ENCODE peak calls at places on chromosomes 7 and 10, in five cellular contexts. U is SK-N-SH, L is H1, S is HCT116, F is suprapubic skin. X is an unnamed sample.

GRCh38 chr7:133344275-133344674 is 91.4 kb downstream of the EXOC4 start:
- DNase-seq in U (peak; percentile 49), L (no peak), S (no peak), F (no peak), X (no peak)

GRCh38 chr10:80739963-80740715 is 202.4 kb downstream of the SH2D4B start:
- DNase-seq in U (no peak), L (no peak), S (no peak), F (no peak), X (no peak)

GRCh38 chr10:43190775-43191174 is 52.5 kb downstream of the CSGALNACT2 start:
- DNase-seq in U (no peak), L (no peak), S (no peak), F (no peak), X (no peak)

GRCh38 chr10:13649844-13650520 is 63.2 kb downstream of the PRPF18 start:
- DNase-seq in U (no peak), L (no peak), S (no peak), F (no peak), X (no peak)

GRCh38 chr7:5514440-5515035 is 90.9 kb upstream of the TNRC18 start:
- DNase-seq in U (no peak), L (no peak), S (no peak), F (no peak), X (no peak)

GRCh38 chr7:78769551-78770101 is 683.8 kb downstream of the MAGI2 start:
- DNase-seq in U (peak; percentile 22), L (no peak), S (no peak), F (no peak), X (no peak)

GRCh38 chr10:94706089-94706488 is 22.6 kb downstream of the CYP2C18 start:
- DNase-seq in U (no peak), L (no peak), S (no peak), F (no peak), X (no peak)

GRCh38 chr10:74799840-74800239 is 26.6 kb upstream of the KAT6B start:
- DNase-seq in U (no peak), L (no peak), S (no peak), F (no peak), X (no peak)

GRCh38 chr7:34058791-34059550 is 153.6 kb downstream of the BMPER start:
- DNase-seq in U (no peak), L (no peak), S (no peak), F (no peak), X (no peak)

GRCh38 chr7:150313367-150313809 is 9.8 kb upstream of the LRRC61 start:
- DNase-seq in U (no peak), L (no peak), S (no peak), F (no peak), X (no peak)

DNA sequence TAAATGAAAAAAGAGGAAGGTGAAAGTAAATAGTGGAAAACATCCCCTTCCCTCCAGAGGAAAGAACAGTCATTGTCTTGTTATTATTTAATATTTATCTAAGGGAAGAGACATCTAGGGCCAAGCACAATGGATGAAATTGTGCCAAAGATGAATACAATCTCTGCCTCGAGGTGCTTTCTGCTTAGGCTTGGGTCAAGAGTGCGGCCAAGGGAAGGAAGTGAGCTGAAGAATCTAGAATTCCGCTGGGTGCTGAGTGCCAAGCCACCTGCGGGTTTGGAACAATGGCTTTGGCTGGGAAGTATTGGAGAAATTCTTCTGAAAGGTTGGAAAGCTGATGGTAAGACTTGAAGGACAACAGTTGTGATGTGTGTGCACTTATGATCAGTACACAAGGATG is 531.3 kb upstream of the FZD8 start:
- DNase-seq in U (no peak), L (no peak), S (no peak), F (no peak), X (no peak)
- TF ChIP-seq POLR2AphosphoS5 in U (no peak), L (no peak), S (no peak), F (no peak), X (no peak)

GRCh38 chr10:47299989-47300931 is at the start of gene GDF10:
- DNase-seq in U (peak; percentile 73), L (no peak), S (no peak), F (no peak), X (no peak)
- TF ChIP-seq CTCF in U (no peak), L (peak; percentile 17), S (no peak), F (peak; percentile 20), X (no peak)

DNA sequence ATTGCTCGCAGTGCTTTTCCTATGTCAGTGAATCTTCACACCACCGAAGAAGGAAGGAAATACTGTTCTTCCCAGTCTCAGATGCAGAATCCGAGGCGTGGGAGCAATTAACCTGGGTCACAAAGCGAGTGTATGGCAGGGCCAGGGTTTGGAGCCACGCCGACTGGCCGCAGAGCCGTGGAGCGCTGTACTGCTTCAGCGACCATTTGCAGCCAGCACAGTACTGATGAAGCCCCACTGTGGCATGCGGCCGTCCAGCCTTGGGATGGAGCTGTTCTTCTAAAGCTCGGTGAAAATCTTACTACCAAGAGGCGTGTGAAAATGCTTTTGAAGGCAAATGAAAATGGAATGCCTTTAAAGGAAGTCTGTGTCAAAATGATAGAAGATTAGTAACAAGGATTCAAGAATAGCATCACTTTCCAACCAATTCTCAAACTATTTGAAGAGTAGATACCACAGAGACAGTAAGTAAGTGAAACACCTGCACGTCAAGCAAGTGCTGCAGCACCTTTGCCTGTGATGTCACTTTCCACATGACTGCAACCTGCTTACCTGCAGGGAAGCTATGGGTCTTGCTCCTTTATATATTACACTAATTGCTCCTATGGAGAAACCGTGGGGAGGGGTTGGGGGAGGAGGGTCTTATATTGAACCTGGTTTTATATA is 4.9 kb downstream of the PPP2R2D start:
- DNase-seq in U (no peak), L (no peak), S (no peak), F (no peak), X (no peak)
- H3K9me3 ChIP-seq in U (no peaks in the 10 kb centered on the region), L (no peaks in the 10 kb centered on the region), S (no peaks in the 10 kb centered on the region), F (no peaks in the 10 kb centered on the region), X (no peaks in the 10 kb centered on the region)

GRCh38 chr10:72334196-72334831 is 20.4 kb downstream of the DNAJB12 start:
- DNase-seq in U (peak; percentile 77), L (no peak), S (no peak), F (no peak), X (no peak)

GRCh38 chr10:72333111-72334012 is 21.4 kb downstream of the DNAJB12 start:
- DNase-seq in U (no peak), L (no peak), S (no peak), F (no peak), X (no peak)

GRCh38 chr10:72334832-72335393 is 19.8 kb downstream of the DNAJB12 start:
- DNase-seq in U (peak; percentile 56), L (no peak), S (no peak), F (peak; percentile 95), X (peak; percentile 90)

GRCh38 chr10:72331575-72332422 is 22.9 kb downstream of the DNAJB12 start:
- DNase-seq in U (peak; percentile 94), L (peak; percentile 76), S (peak; percentile 80), F (no peak), X (peak; percentile 86)

DNA sequence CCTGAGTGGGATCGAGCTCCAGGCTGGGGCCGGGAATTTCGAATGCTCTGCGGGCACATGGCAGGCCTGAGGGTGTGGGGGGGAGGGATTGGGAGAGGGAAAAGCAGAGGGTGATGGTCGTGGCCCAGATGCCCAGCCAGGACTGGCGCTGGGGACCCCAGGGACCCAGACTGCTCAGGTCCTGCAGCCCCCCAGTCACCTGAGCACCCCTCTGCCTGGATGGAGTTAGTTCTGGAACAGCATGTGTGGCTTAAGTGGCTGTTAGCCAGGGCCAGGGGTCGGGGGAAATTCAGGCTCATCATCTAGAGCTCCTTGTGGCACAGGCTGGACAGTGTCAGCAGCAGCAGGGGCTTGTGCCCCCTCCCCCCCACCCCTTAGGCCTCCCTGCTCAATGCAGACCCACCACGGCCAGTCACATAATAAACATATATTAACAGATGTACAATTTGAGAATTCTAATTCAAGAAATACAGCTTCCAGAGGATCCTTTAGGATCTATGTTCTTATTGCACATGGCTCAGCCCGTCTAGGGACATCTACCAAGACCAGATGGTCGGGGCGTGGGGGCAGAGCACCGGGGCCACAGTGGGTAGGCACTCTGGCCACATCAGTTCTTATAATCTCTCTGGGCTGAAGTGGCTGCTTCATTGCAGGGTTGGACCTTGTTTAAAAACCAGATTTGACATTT is 22.2 kb downstream of the DNAJB12 start:
- DNase-seq in U (no peak), L (no peak), S (no peak), F (no peak), X (no peak)
- TF ChIP-seq POLR2AphosphoS5 in U (no peak), L (peak; percentile 27), S (peak; percentile 42), F (no peak), X (no peak)

GRCh38 chr7:107210400-107210799 is 41.6 kb downstream of the HBP1 start:
- DNase-seq in U (no peak), L (no peak), S (no peak), F (no peak), X (no peak)

GRCh38 chr7:107212719-107213118 is 43.9 kb downstream of the HBP1 start:
- DNase-seq in U (no peak), L (no peak), S (no peak), F (no peak), X (no peak)

GRCh38 chr7:107213945-107214344 is 45.1 kb downstream of the HBP1 start:
- DNase-seq in U (no peak), L (no peak), S (no peak), F (no peak), X (no peak)

GRCh38 chr7:107209565-107209964 is 40.8 kb downstream of the HBP1 start:
- DNase-seq in U (no peak), L (no peak), S (no peak), F (no peak), X (no peak)

GRCh38 chr7:107213193-107213788 is 44.5 kb downstream of the HBP1 start:
- DNase-seq in U (no peak), L (no peak), S (no peak), F (no peak), X (no peak)
- TF ChIP-seq CTCF in U (peak; percentile 10), L (peak; percentile 49), S (peak; percentile 25), F (no peak), X (no peak)